ENCODE peak calls at places on chromosomes 7 and 10, in seven cellular contexts. One of them, this sample, is unnamed.

GRCh38 chr7:136709876-136710275 is 158.6 kb upstream of the CHRM2 start:
- DNase-seq in activated T-cell treated with anti-CD3 and anti-CD28 coated beads, Interleukin-2, amount 50 U/mL, for 4 hours: no peak
- DNase-seq in HS-27A: no peak
- DNase-seq in stimulated activated CD8-positive, alpha-beta memory T cell treated with anti-CD3 and anti-CD28 coated beads, Interleukin-4, amount 100 ng/mL, for 24 hours: no peak
- DNase-seq in stimulated activated CD4-positive, alpha-beta T cell treated with anti-CD3 and anti-CD28 coated beads, Interleukin-1b, Interleukin-23, amount 100 ng/mL, for 1 hour: no peak
- DNase-seq in EL: no peak
- DNase-seq in NCI-H1048: no peak
- DNase-seq in this sample: no peak

GRCh38 chr7:142391191-142391992 is 133.5 kb upstream of the PRSS58 start:
- DNase-seq in stimulated activated CD4-positive, alpha-beta T cell treated with anti-CD3 and anti-CD28 coated beads, Interleukin-1b, Interleukin-23, amount 100 ng/mL, for 1 hour: peak
- DNase-seq in HS-27A: no peak
- DNase-seq in NCI-H1048: no peak
- DNase-seq in stimulated activated CD8-positive, alpha-beta memory T cell treated with anti-CD3 and anti-CD28 coated beads, Interleukin-4, amount 100 ng/mL, for 24 hours: no peak
- DNase-seq in EL: peak
- DNase-seq in activated T-cell treated with anti-CD3 and anti-CD28 coated beads, Interleukin-2, amount 50 U/mL, for 4 hours: peak
- DNase-seq in this sample: no peak

GRCh38 chr10:45442251-45442650 is 68.2 kb downstream of the ALOX5 start:
- DNase-seq in stimulated activated CD4-positive, alpha-beta T cell treated with anti-CD3 and anti-CD28 coated beads, Interleukin-1b, Interleukin-23, amount 100 ng/mL, for 1 hour: no peak
- DNase-seq in activated T-cell treated with anti-CD3 and anti-CD28 coated beads, Interleukin-2, amount 50 U/mL, for 4 hours: no peak
- DNase-seq in stimulated activated CD8-positive, alpha-beta memory T cell treated with anti-CD3 and anti-CD28 coated beads, Interleukin-4, amount 100 ng/mL, for 24 hours: no peak
- DNase-seq in HS-27A: no peak
- DNase-seq in NCI-H1048: no peak
- DNase-seq in EL: no peak
- DNase-seq in this sample: no peak

GRCh38 chr10:88565072-88565471 is 18.0 kb downstream of the RNLS start:
- DNase-seq in stimulated activated CD8-positive, alpha-beta memory T cell treated with anti-CD3 and anti-CD28 coated beads, Interleukin-4, amount 100 ng/mL, for 24 hours: no peak
- DNase-seq in stimulated activated CD4-positive, alpha-beta T cell treated with anti-CD3 and anti-CD28 coated beads, Interleukin-1b, Interleukin-23, amount 100 ng/mL, for 1 hour: no peak
- DNase-seq in NCI-H1048: no peak
- DNase-seq in EL: peak
- DNase-seq in HS-27A: no peak
- DNase-seq in activated T-cell treated with anti-CD3 and anti-CD28 coated beads, Interleukin-2, amount 50 U/mL, for 4 hours: no peak
- DNase-seq in this sample: no peak

GRCh38 chr7:136677456-136678365 is 190.7 kb upstream of the CHRM2 start:
- DNase-seq in activated T-cell treated with anti-CD3 and anti-CD28 coated beads, Interleukin-2, amount 50 U/mL, for 4 hours: no peak
- DNase-seq in stimulated activated CD8-positive, alpha-beta memory T cell treated with anti-CD3 and anti-CD28 coated beads, Interleukin-4, amount 100 ng/mL, for 24 hours: no peak
- DNase-seq in stimulated activated CD4-positive, alpha-beta T cell treated with anti-CD3 and anti-CD28 coated beads, Interleukin-1b, Interleukin-23, amount 100 ng/mL, for 1 hour: no peak
- DNase-seq in HS-27A: no peak
- DNase-seq in EL: peak
- DNase-seq in NCI-H1048: no peak
- DNase-seq in this sample: no peak

GRCh38 chr7:158001621-158002320 is 585.9 kb downstream of the PTPRN2 start:
- DNase-seq in activated T-cell treated with anti-CD3 and anti-CD28 coated beads, Interleukin-2, amount 50 U/mL, for 4 hours: no peak
- DNase-seq in stimulated activated CD8-positive, alpha-beta memory T cell treated with anti-CD3 and anti-CD28 coated beads, Interleukin-4, amount 100 ng/mL, for 24 hours: no peak
- DNase-seq in stimulated activated CD4-positive, alpha-beta T cell treated with anti-CD3 and anti-CD28 coated beads, Interleukin-1b, Interleukin-23, amount 100 ng/mL, for 1 hour: no peak
- DNase-seq in NCI-H1048: no peak
- DNase-seq in EL: no peak
- DNase-seq in HS-27A: no peak
- DNase-seq in this sample: no peak

GRCh38 chr10:84429926-84430520 is 101.6 kb downstream of the CCSER2 start:
- DNase-seq in activated T-cell treated with anti-CD3 and anti-CD28 coated beads, Interleukin-2, amount 50 U/mL, for 4 hours: peak
- DNase-seq in stimulated activated CD8-positive, alpha-beta memory T cell treated with anti-CD3 and anti-CD28 coated beads, Interleukin-4, amount 100 ng/mL, for 24 hours: peak
- DNase-seq in stimulated activated CD4-positive, alpha-beta T cell treated with anti-CD3 and anti-CD28 coated beads, Interleukin-1b, Interleukin-23, amount 100 ng/mL, for 1 hour: peak
- DNase-seq in EL: peak
- DNase-seq in NCI-H1048: no peak
- DNase-seq in HS-27A: peak
- DNase-seq in this sample: no peak

GRCh38 chr10:114851336-114851735 is 29.8 kb downstream of the FHIP2A start:
- DNase-seq in EL: no peak
- DNase-seq in activated T-cell treated with anti-CD3 and anti-CD28 coated beads, Interleukin-2, amount 50 U/mL, for 4 hours: no peak
- DNase-seq in HS-27A: no peak
- DNase-seq in NCI-H1048: no peak
- DNase-seq in stimulated activated CD4-positive, alpha-beta T cell treated with anti-CD3 and anti-CD28 coated beads, Interleukin-1b, Interleukin-23, amount 100 ng/mL, for 1 hour: no peak
- DNase-seq in stimulated activated CD8-positive, alpha-beta memory T cell treated with anti-CD3 and anti-CD28 coated beads, Interleukin-4, amount 100 ng/mL, for 24 hours: no peak
- DNase-seq in this sample: no peak

GRCh38 chr10:106636781-106637491 is 527.6 kb downstream of the SORCS1 start:
- DNase-seq in activated T-cell treated with anti-CD3 and anti-CD28 coated beads, Interleukin-2, amount 50 U/mL, for 4 hours: no peak
- DNase-seq in EL: no peak
- DNase-seq in NCI-H1048: no peak
- DNase-seq in HS-27A: no peak
- DNase-seq in stimulated activated CD8-positive, alpha-beta memory T cell treated with anti-CD3 and anti-CD28 coated beads, Interleukin-4, amount 100 ng/mL, for 24 hours: no peak
- DNase-seq in stimulated activated CD4-positive, alpha-beta T cell treated with anti-CD3 and anti-CD28 coated beads, Interleukin-1b, Interleukin-23, amount 100 ng/mL, for 1 hour: no peak
- DNase-seq in this sample: no peak

GRCh38 chr7:46507601-46508000 is 586.5 kb upstream of the IGFBP3 start:
- DNase-seq in activated T-cell treated with anti-CD3 and anti-CD28 coated beads, Interleukin-2, amount 50 U/mL, for 4 hours: no peak
- DNase-seq in HS-27A: no peak
- DNase-seq in stimulated activated CD8-positive, alpha-beta memory T cell treated with anti-CD3 and anti-CD28 coated beads, Interleukin-4, amount 100 ng/mL, for 24 hours: no peak
- DNase-seq in stimulated activated CD4-positive, alpha-beta T cell treated with anti-CD3 and anti-CD28 coated beads, Interleukin-1b, Interleukin-23, amount 100 ng/mL, for 1 hour: no peak
- DNase-seq in NCI-H1048: no peak
- DNase-seq in EL: no peak
- DNase-seq in this sample: no peak

GRCh38 chr7:92833766-92834605 is 2.4 kb downstream of the CDK6 start:
- DNase-seq in HS-27A: no peak
- DNase-seq in NCI-H1048: no peak
- DNase-seq in stimulated activated CD4-positive, alpha-beta T cell treated with anti-CD3 and anti-CD28 coated beads, Interleukin-1b, Interleukin-23, amount 100 ng/mL, for 1 hour: peak
- DNase-seq in stimulated activated CD8-positive, alpha-beta memory T cell treated with anti-CD3 and anti-CD28 coated beads, Interleukin-4, amount 100 ng/mL, for 24 hours: peak
- DNase-seq in EL: peak
- DNase-seq in activated T-cell treated with anti-CD3 and anti-CD28 coated beads, Interleukin-2, amount 50 U/mL, for 4 hours: peak
- DNase-seq in this sample: peak

GRCh38 chr10:37712489-37713131 is 144.8 kb downstream of the ZNF248 start:
- DNase-seq in activated T-cell treated with anti-CD3 and anti-CD28 coated beads, Interleukin-2, amount 50 U/mL, for 4 hours: no peak
- DNase-seq in EL: no peak
- DNase-seq in stimulated activated CD4-positive, alpha-beta T cell treated with anti-CD3 and anti-CD28 coated beads, Interleukin-1b, Interleukin-23, amount 100 ng/mL, for 1 hour: no peak
- DNase-seq in NCI-H1048: no peak
- DNase-seq in HS-27A: no peak
- DNase-seq in stimulated activated CD8-positive, alpha-beta memory T cell treated with anti-CD3 and anti-CD28 coated beads, Interleukin-4, amount 100 ng/mL, for 24 hours: no peak
- DNase-seq in this sample: no peak

GRCh38 chr7:132249591-132249971 is 326.7 kb downstream of the PLXNA4 start:
- DNase-seq in HS-27A: no peak
- DNase-seq in stimulated activated CD8-positive, alpha-beta memory T cell treated with anti-CD3 and anti-CD28 coated beads, Interleukin-4, amount 100 ng/mL, for 24 hours: no peak
- DNase-seq in EL: no peak
- DNase-seq in NCI-H1048: no peak
- DNase-seq in stimulated activated CD4-positive, alpha-beta T cell treated with anti-CD3 and anti-CD28 coated beads, Interleukin-1b, Interleukin-23, amount 100 ng/mL, for 1 hour: no peak
- DNase-seq in activated T-cell treated with anti-CD3 and anti-CD28 coated beads, Interleukin-2, amount 50 U/mL, for 4 hours: no peak
- DNase-seq in this sample: no peak

GRCh38 chr10:21976280-21976679 is 27.2 kb downstream of the DNAJC1 start:
- DNase-seq in NCI-H1048: no peak
- DNase-seq in EL: no peak
- DNase-seq in HS-27A: no peak
- DNase-seq in activated T-cell treated with anti-CD3 and anti-CD28 coated beads, Interleukin-2, amount 50 U/mL, for 4 hours: no peak
- DNase-seq in stimulated activated CD8-positive, alpha-beta memory T cell treated with anti-CD3 and anti-CD28 coated beads, Interleukin-4, amount 100 ng/mL, for 24 hours: no peak
- DNase-seq in stimulated activated CD4-positive, alpha-beta T cell treated with anti-CD3 and anti-CD28 coated beads, Interleukin-1b, Interleukin-23, amount 100 ng/mL, for 1 hour: no peak
- DNase-seq in this sample: no peak

GRCh38 chr10:30637881-30638467 is 8.4 kb upstream of the LYZL2 start:
- DNase-seq in EL: peak
- DNase-seq in activated T-cell treated with anti-CD3 and anti-CD28 coated beads, Interleukin-2, amount 50 U/mL, for 4 hours: no peak
- DNase-seq in NCI-H1048: no peak
- DNase-seq in stimulated activated CD4-positive, alpha-beta T cell treated with anti-CD3 and anti-CD28 coated beads, Interleukin-1b, Interleukin-23, amount 100 ng/mL, for 1 hour: no peak
- DNase-seq in HS-27A: peak
- DNase-seq in stimulated activated CD8-positive, alpha-beta memory T cell treated with anti-CD3 and anti-CD28 coated beads, Interleukin-4, amount 100 ng/mL, for 24 hours: no peak
- DNase-seq in this sample: peak

GRCh38 chr7:3897430-3898385 is 596.7 kb downstream of the SDK1 start:
- DNase-seq in activated T-cell treated with anti-CD3 and anti-CD28 coated beads, Interleukin-2, amount 50 U/mL, for 4 hours: peak
- DNase-seq in NCI-H1048: peak
- DNase-seq in stimulated activated CD4-positive, alpha-beta T cell treated with anti-CD3 and anti-CD28 coated beads, Interleukin-1b, Interleukin-23, amount 100 ng/mL, for 1 hour: peak
- DNase-seq in HS-27A: no peak
- DNase-seq in stimulated activated CD8-positive, alpha-beta memory T cell treated with anti-CD3 and anti-CD28 coated beads, Interleukin-4, amount 100 ng/mL, for 24 hours: peak
- DNase-seq in EL: peak
- DNase-seq in this sample: no peak

GRCh38 chr7:78279457-78279856 is 480.9 kb downstream of the PHTF2 start:
- DNase-seq in stimulated activated CD4-positive, alpha-beta T cell treated with anti-CD3 and anti-CD28 coated beads, Interleukin-1b, Interleukin-23, amount 100 ng/mL, for 1 hour: no peak
- DNase-seq in stimulated activated CD8-positive, alpha-beta memory T cell treated with anti-CD3 and anti-CD28 coated beads, Interleukin-4, amount 100 ng/mL, for 24 hours: no peak
- DNase-seq in EL: no peak
- DNase-seq in HS-27A: no peak
- DNase-seq in activated T-cell treated with anti-CD3 and anti-CD28 coated beads, Interleukin-2, amount 50 U/mL, for 4 hours: no peak
- DNase-seq in NCI-H1048: no peak
- DNase-seq in this sample: no peak

GRCh38 chr7:28181921-28182517 is 1.4 kb upstream of the JAZF1 start:
- DNase-seq in NCI-H1048: no peak
- DNase-seq in activated T-cell treated with anti-CD3 and anti-CD28 coated beads, Interleukin-2, amount 50 U/mL, for 4 hours: no peak
- DNase-seq in EL: no peak
- DNase-seq in stimulated activated CD4-positive, alpha-beta T cell treated with anti-CD3 and anti-CD28 coated beads, Interleukin-1b, Interleukin-23, amount 100 ng/mL, for 1 hour: no peak
- DNase-seq in stimulated activated CD8-positive, alpha-beta memory T cell treated with anti-CD3 and anti-CD28 coated beads, Interleukin-4, amount 100 ng/mL, for 24 hours: no peak
- DNase-seq in HS-27A: no peak
- DNase-seq in this sample: no peak

GRCh38 chr7:66039094-66039493 is 36.5 kb upstream of the ASL start:
- DNase-seq in NCI-H1048: no peak
- DNase-seq in EL: no peak
- DNase-seq in stimulated activated CD8-positive, alpha-beta memory T cell treated with anti-CD3 and anti-CD28 coated beads, Interleukin-4, amount 100 ng/mL, for 24 hours: no peak
- DNase-seq in activated T-cell treated with anti-CD3 and anti-CD28 coated beads, Interleukin-2, amount 50 U/mL, for 4 hours: no peak
- DNase-seq in stimulated activated CD4-positive, alpha-beta T cell treated with anti-CD3 and anti-CD28 coated beads, Interleukin-1b, Interleukin-23, amount 100 ng/mL, for 1 hour: no peak
- DNase-seq in HS-27A: no peak
- DNase-seq in this sample: no peak

GRCh38 chr7:115023219-115023618 is 101.3 kb downstream of the MDFIC start:
- DNase-seq in stimulated activated CD4-positive, alpha-beta T cell treated with anti-CD3 and anti-CD28 coated beads, Interleukin-1b, Interleukin-23, amount 100 ng/mL, for 1 hour: no peak
- DNase-seq in HS-27A: no peak
- DNase-seq in NCI-H1048: no peak
- DNase-seq in EL: no peak
- DNase-seq in stimulated activated CD8-positive, alpha-beta memory T cell treated with anti-CD3 and anti-CD28 coated beads, Interleukin-4, amount 100 ng/mL, for 24 hours: no peak
- DNase-seq in activated T-cell treated with anti-CD3 and anti-CD28 coated beads, Interleukin-2, amount 50 U/mL, for 4 hours: no peak
- DNase-seq in this sample: no peak

GRCh38 chr7:127417346-127417745 is 24.8 kb upstream of the ZNF800 start:
- DNase-seq in HS-27A: no peak
- DNase-seq in EL: no peak
- DNase-seq in NCI-H1048: no peak
- DNase-seq in activated T-cell treated with anti-CD3 and anti-CD28 coated beads, Interleukin-2, amount 50 U/mL, for 4 hours: no peak
- DNase-seq in stimulated activated CD8-positive, alpha-beta memory T cell treated with anti-CD3 and anti-CD28 coated beads, Interleukin-4, amount 100 ng/mL, for 24 hours: no peak
- DNase-seq in stimulated activated CD4-positive, alpha-beta T cell treated with anti-CD3 and anti-CD28 coated beads, Interleukin-1b, Interleukin-23, amount 100 ng/mL, for 1 hour: no peak
- DNase-seq in this sample: no peak

GRCh38 chr10:14089556-14090297 is 241.0 kb downstream of the FRMD4A start:
- DNase-seq in stimulated activated CD8-positive, alpha-beta memory T cell treated with anti-CD3 and anti-CD28 coated beads, Interleukin-4, amount 100 ng/mL, for 24 hours: no peak
- DNase-seq in EL: no peak
- DNase-seq in HS-27A: no peak
- DNase-seq in stimulated activated CD4-positive, alpha-beta T cell treated with anti-CD3 and anti-CD28 coated beads, Interleukin-1b, Interleukin-23, amount 100 ng/mL, for 1 hour: no peak
- DNase-seq in NCI-H1048: no peak
- DNase-seq in activated T-cell treated with anti-CD3 and anti-CD28 coated beads, Interleukin-2, amount 50 U/mL, for 4 hours: no peak
- DNase-seq in this sample: no peak

This sample was measured in thoracic aorta.